ENCODE peak calls at places on chromosomes 7 and 10, in six cellular contexts. F, S, E, M, T and R are unnamed samples.

GRCh38 chr10:35372329-35372728 is 36.0 kb downstream of the CCNY start:
- DNase-seq in E (peak), T (no peak), S (peak), M (peak), F (no peak), R (no peak)

GRCh38 chr7:128152721-128153120 is 88.4 kb upstream of the LEP start:
- DNase-seq in F (no peak), S (no peak), E (no peak), M (no peak), T (no peak), R (no peak)

GRCh38 chr10:20888620-20889337 is 8.3 kb downstream of the NEBL start:
- DNase-seq in M (no peak), S (no peak), T (no peak), F (peak), E (no peak), R (no peak)

GRCh38 chr7:98483276-98483963 is 82.5 kb upstream of the BAIAP2L1 start:
- DNase-seq in F (peak), S (no peak), M (no peak), T (no peak), E (no peak), R (no peak)

GRCh38 chr10:79449181-79450146 is 4.0 kb upstream of the ZCCHC24 start:
- DNase-seq in S (no peak), E (no peak), F (no peak), M (no peak), T (no peak), R (no peak)

GRCh38 chr7:135147341-135147898 is 452 bp upstream of the TMEM140 start:
- DNase-seq in M (peak), E (no peak), T (no peak), F (no peak), S (no peak), R (no peak)

GRCh38 chr10:112744525-112744924 is 205.5 kb upstream of the TCF7L2 start:
- DNase-seq in M (no peak), T (no peak), E (no peak), S (no peak), F (no peak), R (no peak)

GRCh38 chr10:130787821-130788220 is 523.7 kb downstream of the TCERG1L start:
- DNase-seq in T (no peak), E (no peak), M (no peak), F (no peak), S (no peak), R (no peak)

GRCh38 chr10:110617455-110618162 is 26.5 kb upstream of the RBM20 start:
- DNase-seq in F (peak), M (no peak), S (no peak), T (no peak), E (no peak), R (no peak)

GRCh38 chr7:139737221-139738100 is 40.3 kb downstream of the HIPK2 start:
- DNase-seq in T (no peak), F (peak), M (no peak), S (no peak), E (no peak), R (no peak)

GRCh38 chr7:143013897-143014296 is 13.0 kb downstream of the OR9A2 start:
- DNase-seq in T (no peak), M (no peak), S (peak), E (no peak), F (no peak), R (no peak)

GRCh38 chr10:36766921-36767320 is 358.5 kb upstream of the ANKRD30A start:
- DNase-seq in T (no peak), F (no peak), S (no peak), E (no peak), M (no peak), R (no peak)

GRCh38 chr7:112630565-112630964 is 149.8 kb downstream of the LSMEM1 start:
- DNase-seq in S (no peak), M (no peak), F (no peak), E (no peak), T (no peak), R (no peak)

GRCh38 chr7:127845497-127846214 is 185.6 kb downstream of the LRRC4 start:
- DNase-seq in F (no peak), S (no peak), T (no peak), E (no peak), M (no peak), R (no peak)

GRCh38 chr10:78532480-78533046 is 498.9 kb downstream of the RPS24 start:
- DNase-seq in F (peak), M (no peak), E (no peak), T (no peak), S (no peak), R (no peak)

GRCh38 chr7:130921391-130922180 is 187.6 kb upstream of the KLF14 start:
- DNase-seq in E (peak), S (no peak), M (peak), T (no peak), F (no peak), R (no peak)

GRCh38 chr10:84293574-84294016 is 34.8 kb upstream of the CCSER2 start:
- DNase-seq in F (no peak), E (no peak), M (no peak), S (no peak), T (no peak), R (no peak)

GRCh38 chr10:11680496-11680895 is 61.7 kb upstream of the ECHDC3 start:
- DNase-seq in E (no peak), M (no peak), T (no peak), F (no peak), S (no peak), R (no peak)

GRCh38 chr10:133185421-133185820 is 25.4 kb downstream of the KNDC1 start:
- DNase-seq in E (no peak), T (no peak), F (no peak), S (no peak), M (no peak), R (no peak)

GRCh38 chr7:41459623-41460256 is 243.2 kb downstream of the INHBA start:
- DNase-seq in F (no peak), M (no peak), T (no peak), S (no peak), E (no peak), R (no peak)

GRCh38 chr7:116306409-116307048 is 96.2 kb downstream of the TES start:
- DNase-seq in T (no peak), S (no peak), E (no peak), F (no peak), M (no peak), R (no peak)

GRCh38 chr7:139505563-139505962 is 17.9 kb upstream of the CLEC2L start:
- DNase-seq in T (no peak), F (peak), M (no peak), S (peak), E (no peak), R (no peak)

GRCh38 chr7:154640266-154640865 is 362.6 kb downstream of the PAXIP1 start:
- DNase-seq in F (no peak), S (no peak), M (no peak), T (no peak), E (no peak), R (no peak)

GRCh38 chr7:95473276-95473985 is 12.3 kb upstream of the ASB4 start:
- DNase-seq in T (no peak), S (no peak), F (no peak), E (no peak), M (no peak), R (no peak)

GRCh38 chr7:43664681-43665080 is 64.6 kb downstream of the COA1 start:
- DNase-seq in M (no peak), E (no peak), S (no peak), F (no peak), T (no peak), R (no peak)

GRCh38 chr10:8069108-8069507 is 14.6 kb downstream of the GATA3 start:
- DNase-seq in E (no peak), F (no peak), M (no peak), S (no peak), T (no peak), R (no peak)

GRCh38 chr7:108452707-108453106 is 3.5 kb downstream of the NRCAM start:
- DNase-seq in F (peak), M (no peak), E (no peak), T (no peak), S (no peak), R (peak)

GRCh38 chr7:131381069-131381838 is 53.6 kb downstream of the MKLN1 start:
- DNase-seq in S (peak), M (no peak), E (no peak), F (no peak), T (no peak), R (no peak)

GRCh38 chr10:79149662-79150443 is 81.1 kb downstream of the ZMIZ1 start:
- DNase-seq in S (peak), M (no peak), F (peak), E (no peak), T (no peak), R (peak)

GRCh38 chr10:51528527-51528926 is 170.9 kb downstream of the CSTF2T start:
- DNase-seq in S (no peak), F (no peak), M (no peak), T (no peak), E (no peak), R (no peak)

GRCh38 chr7:133763241-133763640 is 363.9 kb upstream of the LRGUK start:
- DNase-seq in T (no peak), F (no peak), E (no peak), S (no peak), M (no peak), R (no peak)

GRCh38 chr10:102435529-102436233 is 3.3 kb upstream of the CUEDC2 start:
- DNase-seq in M (no peak), E (no peak), T (no peak), F (no peak), S (no peak), R (peak)

GRCh38 chr10:10293431-10293830 is 724.2 kb upstream of the CELF2 start:
- DNase-seq in S (no peak), M (no peak), F (no peak), E (no peak), T (no peak), R (no peak)

GRCh38 chr7:49001610-49002033 is 77.3 kb downstream of the CDC14C start:
- DNase-seq in M (no peak), T (no peak), F (peak), E (peak), S (no peak), R (peak)

GRCh38 chr10:77159538-77160110 is 478.0 kb downstream of the KCNMA1 start:
- DNase-seq in M (peak), F (no peak), E (no peak), S (no peak), T (no peak), R (no peak)

GRCh38 chr7:22147113-22147512 is 201.4 kb upstream of the CDCA7L start:
- DNase-seq in T (no peak), M (no peak), E (no peak), F (no peak), S (no peak), R (peak)

GRCh38 chr7:81616951-81617350 is 152.9 kb downstream of the HGF start:
- DNase-seq in F (no peak), S (peak), E (no peak), T (no peak), M (no peak), R (no peak)
- TF ChIP-seq CTCF in F (no peak), S (peak), E (no peak), T (no peak), M (no peak), R (no peak)

DNA sequence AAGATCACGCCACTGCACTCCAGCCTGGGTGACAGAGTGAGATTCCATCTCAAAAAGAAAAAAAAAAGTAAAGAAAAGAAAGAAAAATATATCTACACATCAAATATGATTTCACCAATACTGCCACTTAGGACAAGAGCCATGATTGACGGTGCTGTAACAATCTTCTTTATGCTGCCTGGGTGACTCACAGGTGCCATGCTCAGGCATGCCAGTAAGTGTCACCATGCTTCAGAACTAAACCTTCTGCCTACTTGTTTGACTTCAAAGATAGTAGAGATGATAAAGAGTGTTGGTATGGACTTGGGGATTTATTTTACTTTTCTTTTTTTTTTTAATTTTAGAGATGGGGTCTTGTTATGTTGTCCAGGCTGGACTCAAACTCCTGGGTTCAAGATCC is 33.6 kb upstream of the DNMBP start:
- DNase-seq in M (no peak), S (no peak), F (no peak), E (no peak), T (no peak), R (no peak)
- TF ChIP-seq CTCF in M (no peak), S (no peak), F (peak), E (no peak), T (no peak), R (no peak)

GRCh38 chr10:49000437-49001398 is 61.1 kb upstream of the LRRC18 start:
- DNase-seq in T (no peak), M (no peak), S (no peak), E (no peak), F (no peak), R (no peak)

GRCh38 chr10:49007128-49007527 is 67.5 kb upstream of the LRRC18 start:
- DNase-seq in M (no peak), S (no peak), T (no peak), E (no peak), F (no peak), R (no peak)

GRCh38 chr10:49005270-49005669 is 65.6 kb upstream of the LRRC18 start:
- DNase-seq in M (no peak), S (no peak), T (no peak), E (no peak), F (no peak), R (no peak)

GRCh38 chr10:49001861-49002675 is 62.4 kb upstream of the LRRC18 start:
- DNase-seq in T (no peak), M (no peak), S (no peak), F (no peak), E (no peak), R (no peak)

DNA sequence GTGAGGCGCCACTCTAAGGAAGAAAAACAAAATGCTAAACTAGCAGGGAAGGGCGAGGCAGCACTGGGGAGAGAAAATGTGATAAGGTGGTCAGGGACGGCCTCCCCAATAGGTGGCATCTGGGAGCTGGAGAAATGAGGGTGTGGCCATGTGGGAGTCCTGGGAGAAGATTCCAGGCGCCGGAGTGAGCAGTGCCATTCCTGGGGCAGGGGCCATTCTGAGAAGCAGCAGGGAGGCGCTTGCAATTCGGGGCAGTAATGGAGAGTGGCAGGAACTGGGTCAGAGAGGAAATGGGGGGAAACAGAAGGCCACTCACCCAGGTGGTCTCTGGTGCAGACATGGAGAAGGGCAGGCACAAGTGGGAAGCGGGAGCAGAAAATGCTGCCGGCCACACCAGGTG is 61.8 kb upstream of the LRRC18 start:
- DNase-seq in T (no peak), E (no peak), S (no peak), M (no peak), F (no peak), R (no peak)
- TF ChIP-seq CTCF in T (peak), E (peak), S (no peak), M (peak), F (peak), R (no peak)

DNA sequence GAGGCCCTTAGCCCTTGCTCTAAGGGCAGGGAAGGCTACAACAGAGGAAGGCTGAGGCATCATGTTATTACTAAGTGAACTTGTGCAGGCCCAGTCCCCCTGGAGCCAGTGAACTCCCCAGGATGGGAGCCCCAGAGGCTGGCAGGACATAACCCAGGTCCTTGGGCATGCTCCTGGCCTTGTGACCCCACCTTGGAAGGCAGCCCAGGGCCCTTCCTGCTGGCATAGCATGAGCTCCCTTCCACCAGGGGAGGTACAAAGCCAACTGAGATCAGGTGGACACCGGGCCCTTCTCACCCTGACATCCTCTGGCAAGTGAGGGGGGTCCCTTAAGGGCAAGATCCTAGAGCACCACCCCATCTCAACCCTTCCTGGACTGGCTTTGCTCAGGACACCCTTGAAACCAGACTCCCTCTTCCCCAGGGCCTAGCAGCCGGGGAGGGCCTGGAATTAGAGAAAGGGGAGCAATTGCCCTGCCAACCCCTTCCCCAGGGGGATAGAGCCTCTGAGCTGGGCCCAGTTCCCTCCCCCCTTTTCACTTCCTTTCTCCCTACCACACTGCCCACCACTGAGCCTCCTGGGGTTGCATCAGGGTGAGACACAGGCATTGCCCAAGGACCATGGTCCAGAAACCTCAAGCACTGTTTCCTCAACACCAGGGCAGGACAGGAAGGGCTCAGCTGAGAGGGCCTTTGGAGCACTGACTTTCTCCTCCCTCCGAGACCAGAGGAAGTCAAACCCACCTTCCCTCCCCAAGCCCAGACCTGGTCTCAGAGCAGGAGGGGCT is 1.8 kb upstream of the VSIR start:
- DNase-seq in S (no peak), M (no peak), T (no peak), F (peak), E (no peak), R (no peak)
- TF ChIP-seq CTCF in S (no peak), M (no peak), T (no peak), F (no peak), E (no peak), R (no peak)

GRCh38 chr10:3220853-3221252 is 48.3 kb upstream of the PITRM1 start:
- DNase-seq in S (peak), T (no peak), F (no peak), E (no peak), M (no peak), R (no peak)

GRCh38 chr10:3217853-3218252 is 45.3 kb upstream of the PITRM1 start:
- DNase-seq in T (no peak), S (no peak), F (no peak), M (no peak), E (no peak), R (no peak)

GRCh38 chr10:3224241-3224640 is 51.7 kb upstream of the PITRM1 start:
- DNase-seq in F (no peak), E (no peak), T (no peak), M (no peak), S (no peak), R (no peak)

GRCh38 chr10:3225589-3225988 is 53.0 kb upstream of the PITRM1 start:
- DNase-seq in T (no peak), F (no peak), M (peak), S (peak), E (no peak), R (no peak)

DNA sequence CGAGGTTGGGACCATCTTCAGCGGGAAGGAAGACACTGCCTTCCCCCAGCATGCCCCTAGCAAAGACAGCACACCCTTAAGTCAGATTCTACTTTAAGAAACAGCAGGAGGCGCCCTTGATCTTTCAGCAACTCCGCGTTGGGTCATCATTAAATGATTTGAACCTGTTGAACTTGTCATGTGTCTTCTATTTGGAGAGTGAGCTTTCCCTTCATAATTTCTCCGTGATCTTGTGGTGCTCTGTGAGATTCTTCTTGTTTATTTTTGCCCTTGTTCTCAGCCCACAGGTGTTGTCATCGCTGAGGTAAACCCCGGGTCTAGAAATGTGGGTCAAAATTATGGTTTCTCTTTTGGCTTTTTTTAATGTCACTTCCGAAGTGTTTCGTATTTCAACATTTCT is 49.5 kb upstream of the PITRM1 start:
- DNase-seq in F (no peak), M (no peak), T (no peak), S (no peak), E (no peak), R (no peak)
- TF ChIP-seq CTCF in F (peak), M (peak), T (peak), S (peak), E (no peak), R (no peak)